ENCODE peak calls at places on chromosomes 16 and 17, in seven cellular contexts. P is psoas muscle; F is effector memory CD4-positive, alpha-beta T cell; V is sigmoid colon; H is SK-N-SH; G is A549; C is left ventricle myocardium inferior. U is an unnamed sample.
A peak's percentile ranks its signal among the peaks of the same experiment; 100 is the strongest.

GRCh38 chr16:86491643-86492030 is 18.7 kb upstream of the FOXF1 start:
- DNase-seq in H (no peak), V (peak; percentile 41), C (no peak), P (no peak), G (no peak), F (no peak), U (no peak)

GRCh38 chr16:15699819-15700218 is 49.8 kb downstream of the NDE1 start:
- DNase-seq in P (no peak), G (no peak), C (no peak), H (no peak), F (no peak), V (no peak), U (no peak)

GRCh38 chr17:48630925-48631692 is 5.0 kb upstream of the HOXB9 start:
- DNase-seq in F (no peak), C (no peak), P (no peak), V (peak; percentile 48), G (no peak), H (no peak), U (peak; percentile 20)

GRCh38 chr17:15091825-15092224 is 173.3 kb downstream of the PMP22 start:
- DNase-seq in C (no peak), F (no peak), G (peak; percentile 26), V (no peak), P (no peak), H (no peak), U (no peak)

GRCh38 chr17:19270951-19271611 is 33.9 kb downstream of the EPN2 start:
- DNase-seq in C (peak; percentile 72), V (peak; percentile 62), H (no peak), G (no peak), F (no peak), P (no peak), U (no peak)

GRCh38 chr17:43719578-43719977 is 39.0 kb downstream of the SOST start:
- DNase-seq in G (no peak), H (no peak), P (no peak), V (no peak), C (no peak), F (no peak), U (no peak)

GRCh38 chr16:12876778-12877177 is 24.6 kb upstream of the SHISA9 start:
- DNase-seq in C (no peak), P (no peak), F (no peak), V (no peak), G (peak; percentile 42), H (no peak), U (no peak)

GRCh38 chr17:43219746-43220380 is 8.2 kb downstream of the TMEM106A start:
- DNase-seq in P (no peak), G (no peak), F (no peak), H (no peak), V (peak; percentile 24), C (no peak), U (peak; percentile 37)

GRCh38 chr16:46883353-46883689 is 841 bp upstream of the GPT2 start:
- DNase-seq in P (no peak), G (no peak), C (no peak), H (no peak), F (no peak), V (no peak), U (no peak)

GRCh38 chr16:27237229-27238015 is 31.1 kb downstream of the NSMCE1 start:
- DNase-seq in H (peak; percentile 68), V (peak; percentile 62), F (peak; percentile 56), P (no peak), G (no peak), C (no peak), U (peak; percentile 70)

GRCh38 chr17:37506678-37507077 is 17.0 kb downstream of the DUSP14 start:
- DNase-seq in C (no peak), P (no peak), H (peak; percentile 70), G (peak; percentile 76), V (no peak), F (no peak), U (no peak)

GRCh38 chr16:30113031-30113710 is at the start of gene GDPD3:
- DNase-seq in G (no peak), V (no peak), H (no peak), F (no peak), C (peak; percentile 56), P (no peak), U (no peak)

GRCh38 chr17:66353937-66354401 is 51.6 kb downstream of the PRKCA start:
- DNase-seq in V (no peak), H (no peak), F (no peak), G (no peak), C (no peak), P (no peak), U (no peak)

GRCh38 chr17:64694207-64694606 is 32.1 kb upstream of the SMURF2 start:
- DNase-seq in G (peak; percentile 87), V (no peak), H (no peak), P (peak; percentile 56), F (no peak), C (peak; percentile 59), U (peak; percentile 83)

GRCh38 chr17:61054430-61054829 is 345.2 kb upstream of the TBX2 start:
- DNase-seq in C (no peak), F (no peak), P (no peak), G (no peak), V (no peak), H (no peak), U (no peak)

GRCh38 chr16:50376997-50377396 is 8.2 kb upstream of the BRD7 start:
- DNase-seq in H (no peak), F (no peak), C (no peak), V (no peak), G (no peak), P (no peak), U (no peak)

GRCh38 chr17:48487221-48487620 is 43.6 kb downstream of the HOXB1 start:
- DNase-seq in H (no peak), F (no peak), G (no peak), P (no peak), C (no peak), V (no peak), U (no peak)

GRCh38 chr17:80826955-80827645 is 164.5 kb upstream of the CHMP6 start:
- DNase-seq in C (no peak), V (peak; percentile 81), P (peak; percentile 92), G (peak; percentile 67), H (peak; percentile 73), F (no peak), U (peak; percentile 95)

GRCh38 chr16:17367932-17368331 is 102.8 kb downstream of the XYLT1 start:
- DNase-seq in H (peak; percentile 27), F (no peak), P (no peak), C (no peak), V (peak; percentile 78), G (no peak), U (no peak)

GRCh38 chr16:90035902-90036301 is 16.6 kb upstream of the DBNDD1 start:
- DNase-seq in C (no peak), P (peak; percentile 12), H (no peak), G (no peak), V (no peak), F (no peak), U (peak; percentile 28)
- H3K27ac ChIP-seq in C (no peak overlapping the region), P (no peak overlapping the region), H (no peak overlapping the region), G (no peak overlapping the region), V (no peak overlapping the region), F (no peak overlapping the region), U (no peak overlapping the region)

GRCh38 chr17:21677126-21677910 is 15.0 kb upstream of the KCNJ18 start:
- DNase-seq in V (peak; percentile 53), G (no peak), C (no peak), F (no peak), H (no peak), P (no peak), U (no peak)

GRCh38 chr17:21677911-21678310 is 14.4 kb upstream of the KCNJ18 start:
- DNase-seq in V (peak; percentile 47), H (no peak), C (no peak), G (no peak), P (no peak), F (no peak), U (peak; percentile 63)

GRCh38 chr17:21680366-21680765 is 12.0 kb upstream of the KCNJ18 start:
- DNase-seq in F (no peak), G (no peak), P (no peak), H (no peak), V (peak; percentile 64), C (no peak), U (no peak)

GRCh38 chr17:21678451-21679081 is 13.8 kb upstream of the KCNJ18 start:
- DNase-seq in C (no peak), H (peak; percentile 67), G (no peak), P (no peak), F (no peak), V (peak; percentile 50), U (peak; percentile 74)

GRCh38 chr17:21679256-21680146 is 12.8 kb upstream of the KCNJ18 start:
- DNase-seq in P (no peak), C (no peak), V (peak; percentile 59), G (no peak), H (no peak), F (no peak), U (peak; percentile 78)
- H3K9me3 ChIP-seq in P (no peaks in the 10 kb centered on the region), C (no peaks in the 10 kb centered on the region), V (no peaks in the 10 kb centered on the region), G (no peaks in the 10 kb centered on the region), H (no peaks in the 10 kb centered on the region), F (no peaks in the 10 kb centered on the region), U (peaks cover 1% of the 10 kb centered on the region)

DNA sequence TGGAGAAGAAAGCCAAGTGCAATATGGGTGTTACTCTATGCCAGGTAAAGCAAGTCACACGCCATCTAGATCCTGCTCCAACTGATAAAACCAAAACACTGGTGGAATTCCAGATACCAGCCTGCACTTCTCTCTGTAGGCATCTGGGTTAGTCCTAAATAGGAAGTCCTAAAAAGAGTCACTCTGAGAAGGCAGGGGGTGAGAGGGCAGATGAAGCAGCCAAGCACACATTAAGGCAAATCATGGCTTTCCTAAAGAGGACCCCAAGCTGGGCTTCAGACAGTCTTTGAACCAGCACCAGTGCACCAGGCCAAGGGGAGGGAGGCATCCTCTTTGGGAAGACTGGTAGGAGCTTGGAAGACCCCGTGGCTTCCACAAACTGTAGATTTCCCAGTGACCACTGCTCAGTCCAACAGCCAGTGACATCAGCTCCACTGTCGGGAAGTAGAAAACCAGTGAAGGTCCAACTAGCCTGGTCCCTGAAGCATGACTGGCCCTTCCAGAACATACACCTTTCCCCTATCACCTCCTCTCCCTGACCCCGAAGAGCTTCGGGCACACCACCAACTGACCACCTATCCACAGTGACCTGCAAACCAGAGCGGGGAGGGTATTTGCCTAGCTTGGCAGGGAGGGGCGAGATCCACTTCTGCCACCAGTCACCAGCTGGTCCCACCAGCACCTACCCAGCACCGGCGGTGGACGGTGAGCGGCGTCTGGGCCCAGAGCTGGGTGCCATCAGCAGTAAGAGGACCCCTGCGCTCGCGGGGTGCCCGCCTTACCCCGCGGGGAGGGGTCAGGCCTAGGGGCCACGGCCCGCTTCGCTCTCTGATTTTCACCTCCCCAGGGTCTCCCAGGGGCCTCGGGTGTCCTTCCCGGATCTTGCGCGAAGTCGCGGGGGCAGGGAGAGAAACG is 1.0 kb downstream of the LITAF start:
- DNase-seq in P (peak; percentile 53), G (peak; percentile 42), C (peak; percentile 24), V (no peak), F (no peak), H (peak; percentile 61), U (peak; percentile 80)
- H3K4me1 ChIP-seq in P (peaks cover 10% of the 10 kb centered on the region), G (peaks cover 52% of the 10 kb centered on the region), C (peaks cover 54% of the 10 kb centered on the region), V (no peaks in the 10 kb centered on the region), F (peaks cover 44% of the 10 kb centered on the region), H (no peaks in the 10 kb centered on the region), U (peaks cover 10% of the 10 kb centered on the region)

DNA sequence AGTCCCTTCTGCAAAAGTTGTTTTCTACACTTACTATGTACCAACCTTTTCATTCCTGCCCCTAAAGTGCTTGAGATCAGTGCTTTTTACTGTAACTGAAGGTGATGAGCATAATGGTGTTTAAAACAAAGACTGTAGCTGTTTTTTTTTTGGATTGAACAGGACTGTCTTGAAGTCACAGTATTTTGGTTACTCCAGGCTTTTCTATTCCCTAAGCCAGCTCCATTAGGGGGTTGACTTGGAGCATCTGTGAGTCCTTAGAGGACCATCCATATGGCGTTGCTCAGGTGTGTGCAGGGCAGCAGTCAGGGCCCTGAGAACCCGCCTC is 29.0 kb upstream of the LGALS9 start:
- DNase-seq in P (no peak), C (no peak), H (no peak), F (no peak), G (no peak), V (no peak), U (no peak)
- H3K27ac ChIP-seq in P (no peak overlapping the region), C (no peak overlapping the region), H (no peak overlapping the region), F (no peak overlapping the region), G (no peak overlapping the region), V (no peak overlapping the region), U (no peak overlapping the region)

GRCh38 chr17:77173104-77173503 is 32.3 kb downstream of the SEC14L1 start:
- DNase-seq in H (no peak), F (no peak), G (no peak), C (no peak), P (no peak), V (no peak), U (no peak)
- H3K9me3 ChIP-seq in H (peaks cover 23% of the 10 kb centered on the region), F (peaks cover 18% of the 10 kb centered on the region), G (peaks cover 39% of the 10 kb centered on the region), C (peaks cover 32% of the 10 kb centered on the region), P (peaks cover 19% of the 10 kb centered on the region), V (peaks cover 12% of the 10 kb centered on the region), U (peaks cover 11% of the 10 kb centered on the region)

U was measured in aorta.